ENCODE peak calls at places on chromosomes 12 and 14, in nine cellular contexts. V, T, N, S, G, M, R, I and Y are unnamed samples.

GRCh38 chr14:83485591-83485990 is 1951.9 kb upstream of the SEL1L start:
- DNase-seq in M (no peak), G (no peak), T (no peak), N (no peak), I (no peak), R (no peak), S (no peak), V (no peak), Y (no peak)

GRCh38 chr12:6097384-6097783 is 27.1 kb downstream of the VWF start:
- DNase-seq in T (no peak), I (peak), G (no peak), M (no peak), N (no peak), V (no peak), S (no peak), R (no peak), Y (peak)

GRCh38 chr14:102293784-102294183 is 11.2 kb downstream of the MOK start:
- DNase-seq in G (no peak), I (no peak), S (no peak), R (no peak), T (no peak), V (peak), N (no peak), M (no peak), Y (peak)

GRCh38 chr12:11861864-11862600 is 208.7 kb upstream of the BCL2L14 start:
- DNase-seq in G (no peak), S (no peak), M (no peak), R (no peak), T (no peak), V (no peak), I (no peak), N (no peak), Y (no peak)

GRCh38 chr14:89910706-89911017 is 43.9 kb downstream of the EFCAB11 start:
- DNase-seq in R (no peak), I (no peak), V (no peak), T (no peak), G (no peak), N (no peak), M (no peak), S (no peak), Y (no peak)

GRCh38 chr14:85634205-85634604 is 104.3 kb downstream of the FLRT2 start:
- DNase-seq in M (no peak), S (no peak), N (no peak), V (no peak), R (no peak), I (no peak), G (no peak), T (no peak), Y (peak)

GRCh38 chr14:46250113-46250703 is 401.4 kb downstream of the RPL10L start:
- DNase-seq in T (no peak), G (no peak), N (no peak), S (peak), I (no peak), M (no peak), V (peak), R (peak), Y (peak)

GRCh38 chr12:46895726-46896125 is 69.9 kb upstream of the SLC38A4 start:
- DNase-seq in I (no peak), R (no peak), S (no peak), T (no peak), G (no peak), N (no peak), M (no peak), V (no peak), Y (no peak)

GRCh38 chr12:31323466-31324115 is 2.4 kb downstream of the SINHCAF start:
- DNase-seq in R (no peak), I (no peak), V (no peak), T (no peak), G (no peak), N (peak), M (peak), S (no peak), Y (peak)

GRCh38 chr12:49627752-49628360 is 4.5 kb downstream of the PRPF40B start:
- DNase-seq in I (peak), S (no peak), M (no peak), N (no peak), G (no peak), T (no peak), R (no peak), V (peak), Y (peak)

GRCh38 chr12:13376627-13377373 is 180.3 kb downstream of the EMP1 start:
- DNase-seq in M (no peak), R (no peak), V (peak), G (no peak), I (no peak), N (no peak), S (no peak), T (no peak), Y (no peak)

GRCh38 chr12:1553546-1553945 is 40.8 kb downstream of the FBXL14 start:
- DNase-seq in S (no peak), N (no peak), T (no peak), G (no peak), V (no peak), I (no peak), M (no peak), R (no peak), Y (no peak)

GRCh38 chr12:123767613-123768012 is 5.5 kb downstream of the DNAH10 start:
- DNase-seq in S (no peak), G (no peak), R (no peak), I (no peak), N (peak), V (no peak), M (no peak), T (no peak), Y (no peak)

GRCh38 chr14:101810897-101811620 is 49.5 kb downstream of the PPP2R5C start:
- DNase-seq in G (no peak), R (no peak), M (no peak), V (no peak), I (no peak), S (no peak), N (no peak), T (no peak), Y (no peak)

GRCh38 chr12:3632256-3633240 is 120.4 kb downstream of the CRACR2A start:
- DNase-seq in I (no peak), M (no peak), N (no peak), T (no peak), G (no peak), V (no peak), S (no peak), R (no peak), Y (peak)

GRCh38 chr12:57146925-57147640 is at the start of gene LRP1-AS:
- DNase-seq in I (no peak), S (no peak), N (no peak), V (no peak), G (no peak), T (no peak), M (no peak), R (no peak), Y (no peak)

GRCh38 chr14:106044949-106045596 is 518.7 kb downstream of the TMEM121 start:
- DNase-seq in M (peak), N (peak), G (no peak), R (no peak), V (peak), S (no peak), T (no peak), I (no peak), Y (peak)

GRCh38 chr14:55580401-55581010 is 499 bp downstream of the KTN1 start:
- DNase-seq in R (peak), M (peak), G (peak), S (no peak), I (no peak), V (peak), T (no peak), N (peak), Y (peak)

GRCh38 chr12:806116-806805 is 53.9 kb downstream of the WNK1 start:
- DNase-seq in M (no peak), N (no peak), V (no peak), G (no peak), R (no peak), S (no peak), I (no peak), T (no peak), Y (peak)

GRCh38 chr12:124680863-124681778 is 113.7 kb upstream of the NCOR2 start:
- DNase-seq in N (peak), V (peak), T (peak), R (no peak), S (peak), M (no peak), I (peak), G (no peak), Y (peak)

GRCh38 chr12:108360057-108360456 is 20.9 kb upstream of the CMKLR1 start:
- DNase-seq in N (no peak), I (no peak), T (no peak), G (no peak), V (no peak), R (no peak), S (no peak), M (no peak), Y (no peak)

GRCh38 chr12:18643673-18644072 is 94.1 kb downstream of the PLCZ1 start:
- DNase-seq in N (no peak), R (no peak), V (no peak), S (no peak), I (no peak), T (no peak), M (no peak), G (no peak), Y (peak)

GRCh38 chr14:91897121-91897701 is 29.9 kb upstream of the TC2N start:
- DNase-seq in G (no peak), I (no peak), M (no peak), V (no peak), R (peak), T (no peak), S (no peak), N (no peak), Y (peak)